ENCODE peak calls at places on chromosomes 3 and 15, in four cellular contexts. L is H1, T is transverse colon, H is GM12878. Y is an unnamed sample.
A peak's percentile ranks its signal among the peaks of the same experiment; 100 is the strongest.

GRCh38 chr3:187996609-187997008 is 157.3 kb upstream of the LPP start:
- DNase-seq in T (no peak), L (no peak), H (no peak), Y (no peak)

GRCh38 chr3:14290631-14291385 is 111.6 kb upstream of the SLC6A6 start:
- DNase-seq in T (peak; percentile 32), H (no peak), L (no peak), Y (no peak)

GRCh38 chr15:59346951-59347350 is 25.7 kb downstream of the MYO1E start:
- DNase-seq in T (no peak), H (no peak), L (no peak), Y (no peak)

GRCh38 chr3:187130346-187131066 is 8.8 kb downstream of the RPL39L start:
- DNase-seq in H (no peak), T (no peak), L (no peak), Y (no peak)

GRCh38 chr15:52261026-52261425 is 34.6 kb downstream of the MYO5C start:
- DNase-seq in L (no peak), H (no peak), T (no peak), Y (no peak)

GRCh38 chr3:35639251-35640185 is at the start of gene ARPP21:
- DNase-seq in H (no peak), L (no peak), T (no peak), Y (peak; percentile 46)

GRCh38 chr15:74950078-74951000 is 6.2 kb downstream of the RPP25 start:
- DNase-seq in H (peak; percentile 53), T (peak; percentile 84), L (no peak), Y (peak; percentile 85)

GRCh38 chr15:49832421-49832980 is 211.7 kb downstream of the DTWD1 start:
- DNase-seq in L (peak; percentile 13), T (peak; percentile 56), H (no peak), Y (no peak)

GRCh38 chr3:78275420-78275852 is 1235.5 kb downstream of the ROBO2 start:
- DNase-seq in L (no peak), T (no peak), H (no peak), Y (no peak)

GRCh38 chr3:184868477-184868876 is 56.5 kb downstream of the VPS8 start:
- DNase-seq in T (no peak), L (no peak), H (no peak), Y (no peak)

GRCh38 chr3:129315386-129315991 is 36.8 kb downstream of the HMCES start:
- DNase-seq in H (no peak), L (no peak), T (peak; percentile 44), Y (peak; percentile 79)

GRCh38 chr15:70099966-70100494 is 2.3 kb upstream of the TLE3 start:
- DNase-seq in H (no peak), T (no peak), L (no peak), Y (no peak)

GRCh38 chr3:45677841-45678240 is 11.4 kb upstream of the SACM1L start:
- DNase-seq in L (no peak), H (no peak), T (no peak), Y (no peak)

GRCh38 chr3:45676248-45677044 is 12.8 kb upstream of the SACM1L start:
- DNase-seq in H (no peak), T (no peak), L (no peak), Y (no peak)

GRCh38 chr3:45673273-45673672 is 15.9 kb upstream of the SACM1L start:
- DNase-seq in L (no peak), T (no peak), H (no peak), Y (no peak)

GRCh38 chr3:45679805-45680204 is 9.4 kb upstream of the SACM1L start:
- DNase-seq in H (no peak), L (no peak), T (no peak), Y (no peak)

GRCh38 chr3:45677045-45677436 is 12.2 kb upstream of the SACM1L start:
- DNase-seq in H (no peak), T (peak; percentile 35), L (no peak), Y (peak; percentile 89)
- TF ChIP-seq EP300 in H (no peak), T (no peak), L (no peak), Y (no peak)

GRCh38 chr15:25711164-25711563 is 152.0 kb downstream of the ATP10A start:
- DNase-seq in H (no peak), L (no peak), T (no peak), Y (peak; percentile 40)
- H3K9me3 ChIP-seq in H (no peaks in the 10 kb centered on the region), L (no peaks in the 10 kb centered on the region), T (no peaks in the 10 kb centered on the region), Y (no peaks in the 10 kb centered on the region)

DNA sequence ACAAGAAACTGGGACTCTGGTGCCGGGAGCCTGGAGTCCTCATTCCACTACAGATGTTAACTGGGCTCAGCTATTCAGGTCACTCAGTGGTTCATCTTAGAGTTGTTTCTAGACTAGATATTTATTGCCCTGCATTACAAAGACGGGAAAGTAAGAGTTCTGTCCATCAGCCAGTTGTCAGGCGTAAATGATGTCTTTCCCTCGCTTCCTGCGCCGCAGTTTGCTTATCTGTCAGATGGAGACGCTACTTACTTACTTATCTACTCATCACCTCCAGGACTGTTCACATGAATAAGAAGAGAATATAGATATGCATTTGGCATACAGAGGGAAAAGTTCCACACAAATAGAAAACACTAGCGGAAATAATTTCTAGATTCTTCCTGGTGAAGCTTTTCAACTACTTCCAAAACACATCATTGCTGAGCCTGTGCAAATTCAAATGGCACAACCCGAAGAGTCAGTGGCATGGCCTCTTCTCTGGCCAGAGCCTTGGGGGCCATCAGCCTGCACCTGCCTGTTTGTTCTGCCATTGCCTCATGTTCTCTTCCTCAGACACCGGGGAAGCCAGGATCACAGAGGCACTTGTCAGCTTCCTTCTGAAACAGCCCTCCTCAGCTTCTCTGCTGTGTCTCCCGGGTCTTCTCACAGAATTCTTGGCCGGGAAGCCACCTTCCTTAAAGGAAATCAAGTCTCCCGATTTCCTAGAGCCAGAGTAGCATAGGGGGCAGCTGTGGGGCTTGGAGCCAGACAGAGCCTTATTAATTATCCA is 47.6 kb upstream of the CGNL1 start:
- DNase-seq in L (no peak), T (no peak), H (no peak), Y (no peak)
- TF ChIP-seq POLR2AphosphoS5 in L (no peak), T (no peak), H (no peak), Y (no peak)

DNA sequence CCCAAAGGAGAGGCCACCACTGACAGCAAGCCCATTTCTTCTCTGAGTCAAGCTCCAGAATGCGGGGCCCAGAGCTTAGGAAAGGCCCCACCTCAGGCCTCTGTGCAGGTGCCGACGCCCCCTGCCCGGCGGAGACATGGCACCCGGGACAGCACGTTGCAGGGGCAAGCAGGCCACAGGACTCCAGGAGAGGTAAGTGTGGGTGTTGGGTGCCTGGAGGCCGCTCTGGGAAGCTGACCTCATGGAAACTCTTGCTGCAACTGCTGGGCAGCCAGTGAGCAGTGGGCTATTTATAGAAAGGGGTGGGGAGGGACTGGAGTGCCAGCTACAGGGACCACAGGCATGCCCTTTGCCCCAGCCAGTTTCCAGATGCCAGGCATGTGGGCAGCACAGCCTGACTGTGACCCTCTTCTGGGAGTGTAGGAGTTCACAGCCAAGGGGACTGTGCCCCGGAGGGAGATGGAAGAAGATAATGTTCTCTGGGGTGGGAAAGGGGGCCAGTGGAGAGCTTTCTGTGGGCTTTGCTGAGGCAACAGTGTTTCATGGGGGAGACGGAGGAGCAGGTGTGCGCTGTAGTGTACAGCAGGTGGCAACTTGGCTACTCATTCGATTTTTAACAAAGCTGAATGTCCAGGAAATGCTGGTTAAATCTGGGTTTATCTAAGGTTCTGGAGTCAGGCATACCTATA is 23.7 kb downstream of the ALPK3 start:
- DNase-seq in L (no peak), T (peak; percentile 64), H (no peak), Y (peak; percentile 93)
- TF ChIP-seq EP300 in L (no peak), T (peak; percentile 84), H (no peak), Y (peak; percentile 68)

GRCh38 chr3:37530298-37530697 is 331.4 kb upstream of the CTDSPL start:
- DNase-seq in L (no peak), T (no peak), H (no peak), Y (no peak)
- H3K9me3 ChIP-seq in L (no peaks in the 10 kb centered on the region), T (no peaks in the 10 kb centered on the region), H (no peaks in the 10 kb centered on the region), Y (no peaks in the 10 kb centered on the region)

GRCh38 chr3:134373942-134374790 is at the start of gene AMOTL2:
- DNase-seq in L (peak; percentile 87), H (no peak), T (peak; percentile 83), Y (peak; percentile 95)
- TF ChIP-seq POLR2AphosphoS5 in L (peak; percentile 98), H (no peak), T (peak; percentile 79), Y (peak; percentile 84)

DNA sequence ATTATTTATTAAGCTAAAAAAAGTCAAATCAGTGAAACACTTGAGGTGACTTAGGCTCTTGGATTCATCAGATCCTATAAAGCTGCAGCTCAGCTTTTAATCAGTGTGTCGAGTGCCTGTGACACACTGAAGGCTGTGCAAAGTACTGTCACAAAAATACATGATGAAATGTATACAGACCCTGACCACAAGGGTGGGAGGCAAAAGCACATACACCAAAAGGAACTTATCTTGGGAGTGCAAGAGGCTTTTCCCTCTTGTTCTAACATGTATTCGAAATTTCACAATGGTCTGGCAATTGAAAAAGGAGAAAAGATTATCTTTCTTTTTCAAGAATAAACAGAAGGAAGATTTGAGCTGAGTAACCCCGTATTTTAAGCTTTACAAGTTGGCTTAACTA is 35.9 kb downstream of the VGLL4 start:
- DNase-seq in H (no peak), L (no peak), T (no peak), Y (no peak)
- TF ChIP-seq EP300 in H (no peak), L (no peak), T (no peak), Y (no peak)